ENCODE peak calls at places on chromosomes 12 and 14, in ten cellular contexts. G, M, Y, A, E, H, J, B, I and R are unnamed samples.

GRCh38 chr12:98438826-98439225 is 76.6 kb upstream of the TMPO start:
- DNase-seq in G (no peak), M (peak; percentile 33), Y (no peak), A (no peak), E (no peak), H (no peak), J (no peak), B (no peak), I (no peak), R (no peak)

GRCh38 chr12:79001404-79001803 is 136.8 kb downstream of the SYT1 start:
- DNase-seq in G (no peak), M (no peak), Y (no peak), A (no peak), E (no peak), H (no peak), J (no peak), B (no peak), I (no peak), R (no peak)

GRCh38 chr12:28830491-28830890 is 318.6 kb upstream of the FAR2 start:
- DNase-seq in G (no peak), M (no peak), Y (no peak), A (no peak), E (no peak), H (no peak), J (no peak), B (peak; percentile 50), I (no peak), R (no peak)

GRCh38 chr12:58877243-58877743 is 43.0 kb downstream of the LRIG3 start:
- DNase-seq in G (no peak), M (peak; percentile 24), Y (peak; percentile 99), A (peak; percentile 92), E (no peak), H (peak; percentile 54), J (peak; percentile 83), B (no peak), I (peak; percentile 8), R (peak; percentile 96)

GRCh38 chr14:64208261-64208660 is 85.9 kb downstream of the ESR2 start:
- DNase-seq in G (no peak), M (no peak), Y (no peak), A (no peak), E (no peak), H (no peak), J (no peak), B (no peak), I (no peak), R (no peak)

GRCh38 chr14:68979722-68980552 is 835 bp upstream of the ACTN1 start:
- DNase-seq in G (peak; percentile 22), M (no peak), Y (peak; percentile 56), A (peak; percentile 70), E (peak; percentile 73), H (no peak), J (no peak), B (peak; percentile 89), I (peak; percentile 59), R (no peak)

GRCh38 chr12:24822121-24822899 is 126.6 kb downstream of the BCAT1 start:
- DNase-seq in G (no peak), M (peak; percentile 83), Y (peak; percentile 92), A (no peak), E (no peak), H (no peak), J (peak; percentile 47), B (no peak), I (no peak), R (no peak)

GRCh38 chr14:95111507-95112164 is 45.7 kb downstream of the DICER1 start:
- DNase-seq in G (no peak), M (no peak), Y (no peak), A (no peak), E (no peak), H (no peak), J (no peak), B (no peak), I (no peak), R (peak; percentile 52)

GRCh38 chr12:108814462-108815211 is 42.7 kb downstream of the SSH1 start:
- DNase-seq in G (no peak), M (no peak), Y (no peak), A (no peak), E (no peak), H (no peak), J (no peak), B (peak; percentile 91), I (no peak), R (no peak)

GRCh38 chr12:14858513-14858912 is 15.2 kb upstream of the ART4 start:
- DNase-seq in G (no peak), M (no peak), Y (no peak), A (no peak), E (no peak), H (no peak), J (no peak), B (no peak), I (no peak), R (no peak)

GRCh38 chr12:131990066-131990979 is 40.6 kb downstream of the EP400 start:
- DNase-seq in G (no peak), M (no peak), Y (peak; percentile 69), A (no peak), E (no peak), H (no peak), J (no peak), B (peak; percentile 9), I (no peak), R (no peak)

GRCh38 chr12:24975425-24975824 is 26.5 kb upstream of the BCAT1 start:
- DNase-seq in G (no peak), M (peak; percentile 3), Y (no peak), A (no peak), E (no peak), H (no peak), J (no peak), B (no peak), I (no peak), R (no peak)

GRCh38 chr14:58887931-58888330 is 250.2 kb downstream of the DACT1 start:
- DNase-seq in G (no peak), M (no peak), Y (no peak), A (no peak), E (no peak), H (no peak), J (no peak), B (no peak), I (no peak), R (no peak)

GRCh38 chr12:68406134-68406576 is 74.0 kb upstream of the MDM1 start:
- DNase-seq in G (peak; percentile 19), M (peak; percentile 99), Y (peak; percentile 84), A (peak; percentile 56), E (peak; percentile 93), H (peak; percentile 86), J (peak; percentile 88), B (peak; percentile 98), I (peak; percentile 25), R (peak; percentile 70)

GRCh38 chr12:9932270-9932669 is at the start of gene CLEC2A:
- DNase-seq in G (no peak), M (no peak), Y (no peak), A (no peak), E (no peak), H (no peak), J (no peak), B (no peak), I (no peak), R (no peak)

GRCh38 chr12:66072566-66072965 is 58.0 kb downstream of the LLPH start:
- DNase-seq in G (no peak), M (no peak), Y (no peak), A (no peak), E (no peak), H (no peak), J (no peak), B (no peak), I (no peak), R (no peak)
- H3K4me3 ChIP-seq in G (no peak overlapping the region), M (no peak overlapping the region), Y (no peak overlapping the region), A (no peak overlapping the region), E (no peak overlapping the region), H (no peak overlapping the region), J (no peak overlapping the region), B (no peak overlapping the region), I (no peak overlapping the region), R (no peak overlapping the region)

GRCh38 chr14:36662543-36663403 is 1.1 kb downstream of the PAX9 start:
- DNase-seq in G (no peak), M (no peak), Y (no peak), A (no peak), E (no peak), H (no peak), J (no peak), B (no peak), I (peak; percentile 31), R (peak; percentile 40)
- H3K4me3 ChIP-seq in G (peak overlapping the region; percentile 74), M (peak overlapping the region; percentile 24), Y (peak overlapping the region; percentile 47), A (peak overlapping the region; percentile 85), E (peak overlapping the region; percentile 43), H (no peak overlapping the region), J (peak overlapping the region; percentile 49), B (peak overlapping the region; percentile 34), I (peak overlapping the region; percentile 66), R (peak overlapping the region; percentile 72)

DNA sequence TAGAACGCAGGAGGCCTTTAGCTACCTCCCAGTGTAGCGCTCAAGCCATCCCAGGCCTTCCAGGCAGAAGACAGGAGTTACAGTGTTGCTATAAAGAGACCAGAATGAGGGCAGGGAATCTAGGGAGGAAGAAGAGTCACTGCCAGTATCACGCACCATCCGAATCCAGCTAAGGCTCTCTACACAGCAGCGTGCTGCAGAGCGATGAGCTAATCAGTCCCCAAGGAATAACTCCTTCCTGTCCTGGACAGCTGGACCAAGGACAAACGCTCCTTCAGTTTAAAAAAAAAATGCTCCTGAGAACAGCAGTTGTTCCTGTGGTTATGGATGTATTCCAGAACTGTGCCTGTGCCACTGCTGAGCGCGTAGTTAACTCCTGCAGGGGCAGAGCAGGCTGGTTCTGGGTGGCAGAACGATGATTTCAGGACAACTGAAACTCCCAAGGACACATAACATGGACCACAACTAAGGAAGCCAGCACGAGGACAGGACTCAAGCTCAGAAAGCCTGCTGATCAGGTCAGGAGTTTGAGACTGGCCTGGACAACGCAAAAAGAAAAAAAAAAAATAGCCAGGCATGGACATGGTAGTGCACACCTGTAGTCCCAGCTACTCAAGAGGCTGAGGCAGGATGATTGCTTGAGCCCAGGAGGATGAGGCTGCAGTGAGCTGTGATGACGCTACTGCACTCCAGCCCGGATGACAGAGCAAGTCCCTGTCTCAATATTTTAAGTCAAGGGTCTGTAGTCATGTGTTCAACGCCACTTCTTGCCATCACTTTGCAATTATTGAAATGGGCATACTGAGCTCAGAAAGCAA is 2.6 kb downstream of the IFFO1 start:
- DNase-seq in G (no peak), M (peak; percentile 84), Y (peak; percentile 71), A (no peak), E (no peak), H (no peak), J (peak; percentile 92), B (no peak), I (no peak), R (no peak)
- H3K4me3 ChIP-seq in G (peak overlapping the region; percentile 93), M (peak overlapping the region; percentile 89), Y (no peak overlapping the region), A (no peak overlapping the region), E (peak overlapping the region; percentile 93), H (no peak overlapping the region), J (peak overlapping the region; percentile 91), B (no peak overlapping the region), I (no peak overlapping the region), R (no peak overlapping the region)

DNA sequence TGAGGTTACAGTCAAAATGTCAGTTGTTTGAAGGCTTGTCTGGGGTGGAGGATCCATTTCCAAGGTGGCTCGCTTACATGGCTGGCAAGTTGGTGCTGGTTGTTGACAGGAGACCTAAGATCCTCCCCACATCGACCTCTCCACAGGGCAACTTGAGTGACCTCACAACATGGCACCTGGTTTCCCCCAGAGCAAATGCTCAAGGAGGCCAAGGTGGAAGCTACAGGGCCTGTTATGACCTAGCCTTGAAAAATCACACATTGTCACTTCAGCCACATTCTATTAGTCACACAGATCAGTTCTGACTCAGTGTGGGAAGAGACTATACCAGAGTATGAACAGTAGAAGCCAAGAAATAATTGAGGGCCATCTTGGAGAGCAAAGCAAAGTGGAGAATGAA is 11.3 kb upstream of the GNG2 start:
- DNase-seq in G (no peak), M (no peak), Y (no peak), A (no peak), E (no peak), H (no peak), J (peak; percentile 29), B (no peak), I (no peak), R (no peak)
- H3K4me3 ChIP-seq in G (no peak overlapping the region), M (no peak overlapping the region), Y (no peak overlapping the region), A (no peak overlapping the region), E (no peak overlapping the region), H (no peak overlapping the region), J (no peak overlapping the region), B (no peak overlapping the region), I (no peak overlapping the region), R (no peak overlapping the region)